ENCODE peak calls at places on chromosomes 11 and 22, in six cellular contexts. K, J, L, N, Z and V are unnamed samples. For H3K4me1, the result is how much of the 10 kb centered on the place peaks cover.

GRCh38 chr11:79078999-79079398 is 361.8 kb downstream of the TENM4 start:
- DNase-seq in K (no peak), J (no peak), L (no peak), N (peak), Z (no peak), V (no peak)

GRCh38 chr11:122776546-122776945 is 61.8 kb upstream of the CRTAM start:
- DNase-seq in K (no peak), J (no peak), L (no peak), N (no peak), Z (no peak), V (no peak)

GRCh38 chr11:71458146-71459070 is 5.4 kb downstream of the NADSYN1 start:
- DNase-seq in K (no peak), J (no peak), L (no peak), N (no peak), Z (no peak), V (no peak)

GRCh38 chr22:35894464-35894878 is 134.2 kb downstream of the RBFOX2 start:
- DNase-seq in K (no peak), J (no peak), L (peak), N (no peak), Z (no peak), V (no peak)

GRCh38 chr11:117434481-117434880 is 106.8 kb downstream of the CEP164 start:
- DNase-seq in K (no peak), J (no peak), L (no peak), N (no peak), Z (no peak), V (no peak)

GRCh38 chr11:121929581-121929980 is 186.4 kb downstream of the BLID start:
- DNase-seq in K (no peak), J (peak), L (peak), N (peak), Z (no peak), V (peak)

GRCh38 chr11:22567759-22568158 is 57.9 kb downstream of the FANCF start:
- DNase-seq in K (no peak), J (no peak), L (no peak), N (no peak), Z (no peak), V (no peak)

GRCh38 chr11:122601131-122602125 is 54.1 kb upstream of the UBASH3B start:
- DNase-seq in K (peak), J (peak), L (peak), N (no peak), Z (no peak), V (no peak)

GRCh38 chr22:27124336-27125023 is 467.1 kb downstream of the MIAT start:
- DNase-seq in K (peak), J (no peak), L (no peak), N (peak), Z (no peak), V (peak)

GRCh38 chr22:32852346-32853251 is 51.1 kb downstream of the TIMP3 start:
- DNase-seq in K (peak), J (no peak), L (peak), N (peak), Z (no peak), V (peak)

GRCh38 chr11:117816151-117816741 is 8.3 kb downstream of the FXYD2 start:
- DNase-seq in K (peak), J (peak), L (peak), N (no peak), Z (no peak), V (peak)

GRCh38 chr11:93000511-93001476 is 31.3 kb downstream of the MTNR1B start:
- DNase-seq in K (peak), J (peak), L (no peak), N (no peak), Z (no peak), V (no peak)

GRCh38 chr11:12241401-12241800 is 131.0 kb downstream of the MICAL2 start:
- DNase-seq in K (no peak), J (no peak), L (no peak), N (no peak), Z (no peak), V (no peak)

GRCh38 chr11:69541501-69542313 is 60.2 kb downstream of the LINC01488 start:
- DNase-seq in K (no peak), J (peak), L (peak), N (no peak), Z (no peak), V (no peak)

GRCh38 chr22:25492950-25493790 is 71.3 kb upstream of the GRK3 start:
- DNase-seq in K (no peak), J (no peak), L (no peak), N (no peak), Z (no peak), V (no peak)

GRCh38 chr11:69746780-69747742 is 28.1 kb downstream of the FGF4 start:
- DNase-seq in K (no peak), J (no peak), L (peak), N (no peak), Z (no peak), V (no peak)

GRCh38 chr11:119772581-119772980 is 43.6 kb upstream of the NECTIN1 start:
- DNase-seq in K (no peak), J (no peak), L (no peak), N (no peak), Z (no peak), V (no peak)

GRCh38 chr22:38941488-38941987 is 15.9 kb upstream of the APOBEC3A start:
- DNase-seq in K (peak), J (no peak), L (no peak), N (no peak), Z (no peak), V (no peak)

GRCh38 chr11:692824-693414 is 2.1 kb downstream of the DEAF1 start:
- DNase-seq in K (no peak), J (no peak), L (no peak), N (no peak), Z (no peak), V (no peak)

GRCh38 chr22:38953577-38954413 is 3.6 kb upstream of the APOBEC3A start:
- DNase-seq in K (no peak), J (no peak), L (no peak), N (no peak), Z (peak), V (no peak)

GRCh38 chr11:63660972-63661371 is 10.2 kb downstream of the ATL3 start:
- DNase-seq in K (no peak), J (no peak), L (no peak), N (no peak), Z (no peak), V (no peak)

GRCh38 chr11:43576834-43577521 is 103.6 kb upstream of the HSD17B12 start:
- DNase-seq in K (peak), J (peak), L (peak), N (peak), Z (no peak), V (no peak)

GRCh38 chr11:9573775-9574555 is 495 bp downstream of the WEE1 start:
- DNase-seq in K (peak), J (no peak), L (peak), N (peak), Z (no peak), V (peak)

GRCh38 chr11:2305862-2306823 is 4.3 kb downstream of the TSPAN32 start:
- DNase-seq in K (peak), J (peak), L (no peak), N (peak), Z (no peak), V (peak)

GRCh38 chr11:26457660-26458059 is 114.4 kb downstream of the MUC15 start:
- DNase-seq in K (no peak), J (no peak), L (no peak), N (no peak), Z (no peak), V (no peak)

GRCh38 chr22:31944700-31945477 is 554 bp downstream of the YWHAH start:
- DNase-seq in K (peak), J (no peak), L (peak), N (peak), Z (no peak), V (peak)

GRCh38 chr11:117824571-117825537 is at the start of gene FXYD2:
- DNase-seq in K (peak), J (no peak), L (no peak), N (peak), Z (no peak), V (peak)

GRCh38 chr11:33068611-33069340 is 29.4 kb downstream of the TCP11L1 start:
- DNase-seq in K (no peak), J (no peak), L (no peak), N (no peak), Z (no peak), V (no peak)

GRCh38 chr11:118180300-118180703 is 3.9 kb upstream of the SCN2B start:
- DNase-seq in K (no peak), J (no peak), L (peak), N (peak), Z (no peak), V (peak)

GRCh38 chr22:23072035-23072910 is 2.0 kb downstream of the GNAZ start:
- DNase-seq in K (peak), J (peak), L (no peak), N (peak), Z (no peak), V (peak)

GRCh38 chr11:119727523-119728081 is 1.4 kb downstream of the NECTIN1 start:
- DNase-seq in K (no peak), J (no peak), L (peak), N (peak), Z (no peak), V (peak)

GRCh38 chr22:38305481-38306448 is 11.5 kb downstream of the CSNK1E start:
- DNase-seq in K (no peak), J (peak), L (no peak), N (no peak), Z (no peak), V (no peak)

GRCh38 chr11:86620796-86621575 is 51.4 kb downstream of the ME3 start:
- DNase-seq in K (no peak), J (peak), L (no peak), N (no peak), Z (no peak), V (no peak)

GRCh38 chr11:35944503-35945136 is 758 bp downstream of the LDLRAD3 start:
- DNase-seq in K (no peak), J (no peak), L (peak), N (no peak), Z (no peak), V (peak)

GRCh38 chr11:22340803-22341581 is 2.8 kb downstream of the SLC17A6 start:
- DNase-seq in K (no peak), J (no peak), L (peak), N (no peak), Z (no peak), V (no peak)

GRCh38 chr22:41672780-41673509 is 15.7 kb downstream of the SNU13 start:
- DNase-seq in K (no peak), J (no peak), L (no peak), N (no peak), Z (no peak), V (no peak)
- TF ChIP-seq CTCF in K (peak), J (peak), L (peak), N (peak), Z (no peak), V (no peak)

GRCh38 chr11:46295312-46295995 is 18.0 kb downstream of the CREB3L1 start:
- DNase-seq in K (peak), J (peak), L (peak), N (peak), Z (no peak), V (peak)
- H3K4me1 ChIP-seq in K (half or more), J (half or more), L (under half), N (half or more), Z (half or more), V (under half)

GRCh38 chr22:41898645-41899044 is 16.2 kb downstream of the SHISA8 start:
- DNase-seq in K (no peak), J (no peak), L (no peak), N (no peak), Z (no peak), V (no peak)
- TF ChIP-seq CTCF in K (no peak), J (no peak), L (no peak), N (no peak), Z (no peak), V (no peak)

GRCh38 chr22:46038516-46039430 is 61.8 kb upstream of the WNT7B start:
- DNase-seq in K (peak), J (no peak), L (no peak), N (no peak), Z (no peak), V (no peak)

GRCh38 chr22:46040471-46041465 is 63.8 kb upstream of the WNT7B start:
- DNase-seq in K (peak), J (no peak), L (no peak), N (peak), Z (no peak), V (peak)

GRCh38 chr22:46041642-46042041 is 64.7 kb upstream of the WNT7B start:
- DNase-seq in K (peak), J (no peak), L (no peak), N (no peak), Z (no peak), V (no peak)

GRCh38 chr22:46038174-46038487 is 61.2 kb upstream of the WNT7B start:
- DNase-seq in K (no peak), J (no peak), L (no peak), N (no peak), Z (no peak), V (no peak)

DNA sequence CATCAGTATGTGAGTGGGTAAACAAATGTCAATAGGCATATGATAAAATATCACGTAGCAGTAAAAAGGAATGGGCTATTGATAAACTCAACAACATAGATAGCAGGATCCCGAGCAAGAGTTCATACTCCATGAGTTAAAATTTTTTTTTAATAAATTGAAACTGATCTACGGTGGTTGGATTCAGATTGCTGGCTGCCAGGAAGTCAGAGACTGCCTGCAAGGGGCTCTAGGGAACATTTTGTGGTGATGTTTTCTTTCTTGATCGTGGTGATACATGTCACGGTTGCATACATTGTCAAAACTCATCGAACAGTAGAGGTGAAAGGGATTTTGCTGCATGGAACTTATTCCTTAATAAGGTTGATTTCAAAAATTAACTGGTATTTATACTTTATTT is 62.6 kb upstream of the WNT7B start:
- DNase-seq in K (no peak), J (no peak), L (no peak), N (no peak), Z (no peak), V (no peak)
- H3K4me1 ChIP-seq in K (under half), J (under half), L (under half), N (half or more), Z (half or more), V (half or more)